ENCODE peak calls at places on chromosomes 5 and 9, in nine cellular contexts. B is Right ventricle myocardium superior; V is activated T-cell treated with anti-CD3 and anti-CD28 coated beads, Interleukin-2, amount 50 U/mL, for 1 hour; T is activated CD4-positive, alpha-beta T cell treated with anti-CD3 and anti-CD28 coated beads for 1 hour; U is endothelial cell of umbilical vein; A is NCI-H510A treated with DMSO at 0.1 percent for 48 hours; P is stimulated activated CD4-positive, alpha-beta T cell treated with anti-CD3 and anti-CD28 coated beads, Interleukin-4, amount 100 ng/mL, for 48 hours; R is EL; F is amniotic stem cell. C is an unnamed sample.

GRCh38 chr5:78886650-78887230 is 98.4 kb downstream of the ARSB start:
- DNase-seq in R (no peak), V (no peak), P (no peak), T (no peak), B (no peak), U (peak; percentile 41), F (no peak), A (no peak), C (no peak)

GRCh38 chr9:106613250-106613737 is 249.7 kb upstream of the ZNF462 start:
- DNase-seq in T (no peak), V (no peak), B (peak; percentile 61), U (no peak), A (peak; percentile 26), F (no peak), P (no peak), R (no peak), C (peak; percentile 63)

GRCh38 chr5:135053278-135053677 is 19.2 kb upstream of the PITX1 start:
- DNase-seq in R (no peak), A (no peak), T (no peak), V (no peak), U (no peak), P (no peak), B (no peak), F (no peak), C (no peak)

GRCh38 chr9:129270903-129271431 is 92.9 kb upstream of the IER5L start:
- DNase-seq in V (no peak), U (no peak), A (no peak), B (no peak), P (no peak), F (no peak), T (no peak), R (peak; percentile 89), C (no peak)

GRCh38 chr9:98538626-98539031 is 170.1 kb downstream of the GABBR2 start:
- DNase-seq in T (no peak), A (peak; percentile 36), R (peak; percentile 44), P (no peak), F (no peak), U (no peak), V (no peak), B (no peak), C (no peak)

GRCh38 chr9:133634024-133634691 is 2.0 kb upstream of the DBH start:
- DNase-seq in F (no peak), U (no peak), V (no peak), P (no peak), T (no peak), R (no peak), B (peak; percentile 23), A (peak; percentile 85), C (no peak)

GRCh38 chr5:178319541-178320041 is 87.0 kb upstream of the PHYKPL start:
- DNase-seq in B (peak; percentile 21), U (no peak), P (no peak), R (no peak), V (no peak), F (no peak), A (no peak), T (no peak), C (peak; percentile 77)

GRCh38 chr9:12464910-12465512 is 228.2 kb upstream of the TYRP1 start:
- DNase-seq in P (no peak), B (no peak), U (peak; percentile 42), R (peak; percentile 4), T (no peak), V (no peak), A (peak; percentile 69), F (no peak), C (no peak)

GRCh38 chr9:98652741-98653140 is 56.0 kb downstream of the GABBR2 start:
- DNase-seq in A (no peak), F (no peak), B (no peak), T (no peak), R (no peak), P (no peak), U (no peak), V (no peak), C (no peak)

GRCh38 chr5:38780950-38781349 is 64.9 kb upstream of the OSMR start:
- DNase-seq in B (peak; percentile 60), R (peak; percentile 82), V (no peak), P (no peak), F (no peak), U (peak; percentile 62), T (no peak), A (peak; percentile 26), C (peak; percentile 42)

GRCh38 chr5:163642904-163643303 is 137.5 kb downstream of the MAT2B start:
- DNase-seq in T (no peak), R (no peak), P (no peak), B (no peak), F (no peak), U (no peak), V (no peak), A (no peak), C (no peak)

GRCh38 chr9:80030801-80031200 is 459.0 kb downstream of the TLE4 start:
- DNase-seq in F (no peak), V (no peak), A (no peak), P (no peak), U (no peak), B (no peak), T (no peak), R (no peak), C (no peak)

GRCh38 chr9:35951736-35952135 is 6.2 kb downstream of the OR2S2 start:
- DNase-seq in R (peak; percentile 76), U (peak; percentile 88), V (no peak), P (no peak), B (no peak), A (no peak), T (no peak), F (no peak), C (no peak)

GRCh38 chr9:130119521-130120206 is 52.5 kb upstream of the NCS1 start:
- DNase-seq in R (no peak), B (no peak), A (no peak), U (no peak), P (no peak), F (no peak), T (no peak), V (no peak), C (no peak)

GRCh38 chr9:17669206-17669605 is 90.3 kb downstream of the SH3GL2 start:
- DNase-seq in B (no peak), A (no peak), R (no peak), T (no peak), P (no peak), V (no peak), F (no peak), U (no peak), C (no peak)

GRCh38 chr5:67221487-67222242 is 25.1 kb upstream of the CD180 start:
- DNase-seq in R (no peak), V (peak; percentile 35), B (peak; percentile 44), P (no peak), A (no peak), F (no peak), T (no peak), U (no peak), C (peak; percentile 26)

GRCh38 chr5:184461-184860 is 6.8 kb upstream of the LRRC14B start:
- DNase-seq in U (no peak), A (no peak), V (no peak), R (peak; percentile 58), T (no peak), F (no peak), P (no peak), B (no peak), C (no peak)

GRCh38 chr9:124478014-124478753 is 27.9 kb downstream of the ADGRD2 start:
- DNase-seq in T (no peak), V (no peak), P (no peak), A (peak; percentile 10), U (no peak), R (no peak), B (no peak), F (no peak), C (no peak)

GRCh38 chr9:131312246-131312645 is 22.7 kb downstream of the PLPP7 start:
- DNase-seq in V (no peak), B (no peak), U (no peak), R (no peak), T (no peak), P (no peak), A (no peak), F (no peak), C (no peak)

GRCh38 chr5:179902763-179903158 is 4.9 kb downstream of the TBC1D9B start:
- DNase-seq in T (no peak), R (no peak), U (no peak), A (no peak), P (no peak), B (no peak), F (no peak), V (no peak), C (peak; percentile 49)

GRCh38 chr9:117574099-117574498 is 130.1 kb upstream of the TLR4 start:
- DNase-seq in U (no peak), T (no peak), F (no peak), V (no peak), R (no peak), B (no peak), A (no peak), P (no peak), C (no peak)

GRCh38 chr5:157306690-157307089 is 40.8 kb downstream of the CYFIP2 start:
- DNase-seq in V (peak; percentile 47), T (no peak), A (no peak), P (no peak), R (no peak), U (no peak), F (no peak), B (no peak), C (no peak)

GRCh38 chr9:249025-249424 is 34.4 kb downstream of the DOCK8 start:
- DNase-seq in A (no peak), B (no peak), V (no peak), R (no peak), F (no peak), U (no peak), P (no peak), T (no peak), C (no peak)

GRCh38 chr5:89729623-89730390 is 679.7 kb downstream of the CETN3 start:
- DNase-seq in P (no peak), R (no peak), T (no peak), B (no peak), A (no peak), F (no peak), V (no peak), U (peak; percentile 3), C (no peak)

GRCh38 chr9:15160673-15161072 is 146.3 kb downstream of the TTC39B start:
- DNase-seq in R (peak; percentile 76), U (peak; percentile 49), T (no peak), B (no peak), A (no peak), F (no peak), V (no peak), P (no peak), C (no peak)

GRCh38 chr9:21590058-21590996 is 108.2 kb upstream of the IFNE start:
- DNase-seq in P (no peak), T (no peak), V (no peak), R (no peak), A (no peak), B (no peak), U (no peak), F (no peak), C (no peak)

GRCh38 chr9:20508242-20508641 is 114.1 kb downstream of the MLLT3 start:
- DNase-seq in U (no peak), B (no peak), F (no peak), T (no peak), A (no peak), P (no peak), V (no peak), R (peak; percentile 31), C (no peak)

GRCh38 chr9:31415184-31415583 is 969.3 kb upstream of the ACO1 start:
- DNase-seq in P (no peak), F (no peak), U (no peak), A (no peak), R (no peak), V (no peak), B (no peak), T (no peak), C (no peak)

GRCh38 chr5:14199902-14200301 is 56.8 kb downstream of the TRIO start:
- DNase-seq in A (peak; percentile 94), P (no peak), T (no peak), R (no peak), V (no peak), U (no peak), F (no peak), B (no peak), C (no peak)

GRCh38 chr9:128114326-128115186 is 13.0 kb downstream of the PTGES2 start:
- DNase-seq in B (peak; percentile 41), A (no peak), T (no peak), R (no peak), F (no peak), V (no peak), U (no peak), P (no peak), C (no peak)

GRCh38 chr5:156893517-156893916 is 43.4 kb downstream of the PPP1R2B start:
- DNase-seq in V (no peak), P (no peak), R (no peak), A (no peak), U (no peak), T (no peak), F (no peak), B (no peak), C (no peak)